ENCODE peak calls at places on chromosomes 6 and 20, in six cellular contexts. Y is coronary artery; S is CD4-positive, alpha-beta T cell; B is BJ; A is pancreas; N is fibroblast of lung. K is an unnamed sample.

GRCh38 chr6:158040804-158041347 is 59.2 kb downstream of the SYNJ2 start:
- DNase-seq in Y (peak; percentile 82), S (no peak), B (no peak), A (peak; percentile 25), N (peak; percentile 84), K (no peak)

GRCh38 chr6:119126826-119127225 is 48.4 kb upstream of the FAM184A start:
- DNase-seq in Y (no peak), S (no peak), B (no peak), A (no peak), N (no peak), K (no peak)

GRCh38 chr6:143227675-143228074 is 167.0 kb downstream of the AIG1 start:
- DNase-seq in Y (no peak), S (no peak), B (no peak), A (no peak), N (no peak), K (no peak)

GRCh38 chr6:54801669-54802068 is 44.9 kb upstream of the FAM83B start:
- DNase-seq in Y (no peak), S (no peak), B (peak; percentile 50), A (no peak), N (peak; percentile 87), K (peak; percentile 34)

GRCh38 chr20:51022803-51023616 is at the start of gene KCNG1:
- DNase-seq in Y (no peak), S (peak; percentile 6), B (no peak), A (peak; percentile 84), N (peak; percentile 78), K (peak; percentile 30)

GRCh38 chr6:22056398-22056797 is 240.4 kb downstream of the PRL start:
- DNase-seq in Y (no peak), S (no peak), B (no peak), A (no peak), N (no peak), K (no peak)

GRCh38 chr6:44036699-44037101 is 90.6 kb downstream of the MRPL14 start:
- DNase-seq in Y (peak; percentile 9), S (no peak), B (no peak), A (no peak), N (no peak), K (no peak)

GRCh38 chr6:117849087-117849486 is 58.0 kb upstream of the SLC35F1 start:
- DNase-seq in Y (no peak), S (no peak), B (no peak), A (no peak), N (no peak), K (no peak)

GRCh38 chr20:14235355-14235754 is 102.1 kb downstream of the FLRT3 start:
- DNase-seq in Y (no peak), S (no peak), B (peak; percentile 65), A (no peak), N (peak; percentile 89), K (peak; percentile 39)

GRCh38 chr6:155495011-155495768 is 39.6 kb upstream of the NOX3 start:
- DNase-seq in Y (peak; percentile 77), S (no peak), B (peak; percentile 55), A (no peak), N (peak; percentile 75), K (peak; percentile 88)

GRCh38 chr6:16136536-16137450 is 7.9 kb downstream of the MYLIP start:
- DNase-seq in Y (no peak), S (peak; percentile 38), B (peak; percentile 80), A (no peak), N (peak; percentile 93), K (peak; percentile 80)

GRCh38 chr6:111997078-111997862 is 56.6 kb upstream of the CCN6 start:
- DNase-seq in Y (peak; percentile 82), S (peak; percentile 76), B (no peak), A (peak; percentile 90), N (peak; percentile 68), K (peak; percentile 56)

GRCh38 chr6:7974932-7975763 is 64.6 kb upstream of the TXNDC5 start:
- DNase-seq in Y (peak; percentile 82), S (no peak), B (peak; percentile 72), A (peak; percentile 58), N (peak; percentile 99), K (no peak)

GRCh38 chr20:52410182-52410647 is 218.6 kb upstream of the ZFP64 start:
- DNase-seq in Y (no peak), S (peak; percentile 67), B (peak; percentile 62), A (no peak), N (peak; percentile 77), K (peak; percentile 22)

GRCh38 chr6:34771727-34772126 is 14.4 kb downstream of the SNRPC start:
- DNase-seq in Y (no peak), S (no peak), B (peak; percentile 35), A (no peak), N (peak; percentile 88), K (no peak)

GRCh38 chr20:10445758-10446157 is 10.7 kb downstream of the SLX4IP start:
- DNase-seq in Y (no peak), S (no peak), B (no peak), A (no peak), N (no peak), K (no peak)

GRCh38 chr20:19970256-19970765 is 46.9 kb upstream of the NAA20 start:
- DNase-seq in Y (no peak), S (no peak), B (no peak), A (no peak), N (no peak), K (no peak)

GRCh38 chr6:166785131-166785530 is 158.1 kb upstream of the RPS6KA2 start:
- DNase-seq in Y (peak; percentile 29), S (no peak), B (no peak), A (no peak), N (no peak), K (no peak)

GRCh38 chr20:48100483-48100882 is 315.2 kb upstream of the SULF2 start:
- DNase-seq in Y (no peak), S (no peak), B (no peak), A (no peak), N (no peak), K (no peak)

DNA sequence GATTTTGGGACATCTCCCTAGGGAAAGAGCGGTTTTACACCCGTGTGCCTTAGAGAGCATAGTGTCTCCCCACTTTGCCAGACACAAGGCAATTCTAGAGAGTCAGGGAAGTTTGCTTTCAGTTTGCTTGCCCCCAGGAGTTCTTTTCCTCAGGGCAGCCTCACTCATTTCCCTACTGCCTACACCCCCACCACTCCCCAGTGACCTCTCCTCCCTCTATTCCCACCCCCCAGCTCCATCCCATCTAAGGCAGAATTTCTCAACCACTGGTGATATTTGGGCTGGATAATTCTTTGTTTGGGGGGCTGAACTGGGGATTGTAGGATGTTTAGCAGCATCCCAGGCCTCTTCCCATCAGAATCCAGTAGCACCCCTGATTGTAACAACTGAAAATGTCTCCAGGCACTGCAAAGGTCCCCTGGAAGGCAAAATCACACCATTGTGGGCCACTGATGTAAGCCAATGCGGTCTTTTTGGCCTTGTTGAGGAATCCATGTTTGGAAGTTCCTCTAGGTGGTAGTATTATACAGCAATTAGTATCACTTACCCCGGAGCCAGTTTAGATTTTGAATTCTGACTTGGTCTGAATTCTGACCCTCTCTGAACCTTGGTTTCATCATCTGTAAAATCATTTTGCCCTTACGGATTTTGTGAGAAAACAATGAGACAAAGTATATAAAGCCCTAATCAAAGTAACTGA is 1.3 kb downstream of the EPPIN start:
- DNase-seq in Y (no peak), S (no peak), B (no peak), A (no peak), N (peak; percentile 26), K (no peak)
- TF ChIP-seq CTCF in Y (no peak), S (no peak), B (peak; percentile 40), A (peak; percentile 16), N (peak; percentile 35), K (peak; percentile 36)

GRCh38 chr6:57324538-57324937 is 7.1 kb downstream of the PRIM2 start:
- DNase-seq in Y (no peak), S (no peak), B (no peak), A (no peak), N (no peak), K (no peak)
- TF ChIP-seq CTCF in Y (peak; percentile 21), S (peak; percentile 37), B (peak; percentile 40), A (no peak), N (peak; percentile 35), K (peak; percentile 37)

DNA sequence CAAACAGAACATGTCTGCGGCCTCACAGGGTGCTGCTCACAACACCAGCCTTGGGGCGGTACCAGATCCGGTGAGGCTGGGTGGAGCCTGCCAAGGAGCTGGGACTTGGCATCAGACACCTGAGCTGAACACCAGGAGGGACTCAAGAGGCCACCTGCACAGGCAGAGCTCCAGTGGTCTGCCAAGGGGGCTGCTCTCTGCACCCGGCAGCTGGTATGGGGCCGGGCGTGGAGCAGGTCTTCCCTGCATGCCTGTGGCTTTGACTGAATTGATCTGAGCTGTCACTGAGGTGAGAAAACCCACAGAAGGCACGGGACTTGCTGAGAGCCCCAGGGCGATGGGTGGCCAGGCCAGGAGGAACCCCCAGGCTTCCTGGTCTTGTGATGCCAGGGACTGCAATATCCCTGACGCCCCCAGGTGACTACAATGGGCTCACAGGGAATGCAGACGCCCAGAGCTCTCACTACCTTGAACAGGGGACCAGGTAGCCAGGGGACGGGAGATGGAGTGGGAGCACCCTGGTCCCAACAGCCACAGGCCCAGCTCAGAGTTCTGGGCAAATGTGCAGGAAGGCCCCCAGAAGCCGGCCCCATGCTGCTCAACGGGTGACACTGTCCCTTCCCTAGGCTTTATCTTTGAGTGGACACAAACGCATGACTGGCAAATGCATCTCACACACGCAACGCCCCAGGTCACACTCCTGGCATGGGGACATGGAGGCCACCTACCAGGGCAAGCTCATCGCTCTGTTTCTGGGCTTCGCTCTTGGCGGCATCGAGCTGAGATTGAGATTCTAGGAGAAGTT is 48.2 kb downstream of the DSTN start:
- DNase-seq in Y (peak; percentile 72), S (no peak), B (no peak), A (peak; percentile 81), N (no peak), K (no peak)
- TF ChIP-seq CTCF in Y (no peak), S (peak; percentile 30), B (no peak), A (no peak), N (no peak), K (no peak)

GRCh38 chr6:165661416-165662001 is 1.5 kb downstream of the PDE10A start:
- DNase-seq in Y (no peak), S (no peak), B (no peak), A (no peak), N (no peak), K (no peak)

GRCh38 chr6:165663736-165664552 is 903 bp upstream of the PDE10A start:
- DNase-seq in Y (peak; percentile 70), S (no peak), B (no peak), A (no peak), N (peak; percentile 19), K (no peak)

GRCh38 chr6:165663283-165663735 is 268 bp upstream of the PDE10A start:
- DNase-seq in Y (no peak), S (no peak), B (no peak), A (no peak), N (peak; percentile 25), K (no peak)

GRCh38 chr6:165662041-165662491 is 975 bp downstream of the PDE10A start:
- DNase-seq in Y (no peak), S (no peak), B (no peak), A (no peak), N (peak; percentile 14), K (no peak)

GRCh38 chr6:165662671-165663282 is at the start of gene PDE10A:
- DNase-seq in Y (no peak), S (no peak), B (no peak), A (no peak), N (peak; percentile 19), K (no peak)
- TF ChIP-seq CTCF in Y (no peak), S (no peak), B (no peak), A (no peak), N (no peak), K (no peak)

GRCh38 chr6:87968435-87969278 is 79.0 kb upstream of the SPACA1 start:
- DNase-seq in Y (no peak), S (no peak), B (no peak), A (no peak), N (peak; percentile 6), K (no peak)
- TF ChIP-seq CTCF in Y (no peak), S (no peak), B (peak; percentile 9), A (no peak), N (no peak), K (no peak)